ENCODE peak calls at places on chromosomes 6 and 20, in six cellular contexts. J is CD8-positive, alpha-beta memory T cell; P is ELR; X is fibroblast of lung; Q is T47D; U is midbrain. H is an unnamed sample.

GRCh38 chr20:25046181-25046641 is 11.7 kb downstream of the ACSS1 start:
- DNase-seq in J (peak; percentile 35), P (no peak), X (no peak), Q (no peak), U (no peak), H (no peak)

GRCh38 chr6:5205877-5206840 is 54.6 kb downstream of the LYRM4 start:
- DNase-seq in J (no peak), P (peak; percentile 43), X (peak; percentile 63), Q (peak; percentile 46), U (peak; percentile 90), H (no peak)

GRCh38 chr6:112183271-112183671 is 71.1 kb downstream of the LAMA4 start:
- DNase-seq in J (no peak), P (no peak), X (peak; percentile 47), Q (no peak), U (no peak), H (no peak)

GRCh38 chr6:72624557-72625160 is 2.8 kb downstream of the KCNQ5 start:
- DNase-seq in J (no peak), P (peak; percentile 69), X (no peak), Q (peak; percentile 36), U (peak; percentile 6), H (no peak)

GRCh38 chr6:142303191-142303564 is 1.4 kb downstream of the ADGRG6 start:
- DNase-seq in J (no peak), P (peak; percentile 17), X (no peak), Q (no peak), U (no peak), H (no peak)

GRCh38 chr6:144006731-144007454 is 1.2 kb downstream of the PLAGL1 start:
- DNase-seq in J (no peak), P (peak; percentile 72), X (peak; percentile 66), Q (no peak), U (no peak), H (no peak)

GRCh38 chr6:70108230-70108629 is 194.7 kb downstream of the COL9A1 start:
- DNase-seq in J (no peak), P (peak; percentile 55), X (peak; percentile 66), Q (peak; percentile 63), U (peak; percentile 59), H (no peak)

GRCh38 chr20:44324343-44324742 is 12.5 kb upstream of the R3HDML start:
- DNase-seq in J (no peak), P (no peak), X (no peak), Q (no peak), U (no peak), H (no peak)

GRCh38 chr6:129015721-129016120 is 132.8 kb downstream of the LAMA2 start:
- DNase-seq in J (no peak), P (no peak), X (no peak), Q (no peak), U (no peak), H (no peak)

GRCh38 chr20:1820137-1821074 is 74.8 kb upstream of the SIRPA start:
- DNase-seq in J (no peak), P (peak; percentile 80), X (peak; percentile 68), Q (no peak), U (no peak), H (no peak)

H was measured in activated T-helper 1 cell treated with Interleukin-2 at 50 U/mL for 16 hours.